ENCODE peak calls at places on chromosomes 13 and 19, in six cellular contexts. N, J, I, H, S and D are unnamed samples.

GRCh38 chr13:87925006-87925405 is 253.8 kb downstream of the SLITRK5 start:
- DNase-seq in I (no peak), S (no peak), J (no peak), H (no peak), N (no peak), D (no peak)

GRCh38 chr19:33794578-33795369 is 1.9 kb upstream of the KCTD15 start:
- DNase-seq in J (no peak), H (no peak), N (no peak), S (no peak), I (peak), D (peak)

GRCh38 chr13:95921485-95921884 is 131.7 kb downstream of the UGGT2 start:
- DNase-seq in I (no peak), J (no peak), S (no peak), H (no peak), N (no peak), D (no peak)

GRCh38 chr19:46678110-46678732 is 17.2 kb upstream of the DACT3 start:
- DNase-seq in I (peak), S (peak), N (no peak), J (no peak), H (peak), D (peak)

GRCh38 chr19:29001006-29001921 is 211.7 kb downstream of the UQCRFS1 start:
- DNase-seq in J (no peak), N (no peak), H (no peak), I (no peak), S (no peak), D (no peak)

GRCh38 chr13:110042253-110042652 is 255.9 kb upstream of the IRS2 start:
- DNase-seq in I (no peak), S (no peak), N (no peak), H (no peak), J (no peak), D (no peak)

GRCh38 chr19:16326401-16327130 is 1.9 kb downstream of the KLF2 start:
- DNase-seq in H (no peak), N (peak), S (no peak), J (no peak), I (peak), D (peak)

GRCh38 chr19:20318616-20319015 is 151.6 kb downstream of the ZNF486 start:
- DNase-seq in H (no peak), J (no peak), N (no peak), S (no peak), I (no peak), D (no peak)

GRCh38 chr19:1512671-1513491 is at the start of gene ADAMTSL5:
- DNase-seq in H (peak), J (no peak), I (peak), N (no peak), S (peak), D (peak)

GRCh38 chr19:40424637-40425449 is 949 bp downstream of the SERTAD1 start:
- DNase-seq in N (no peak), S (peak), H (no peak), J (no peak), I (peak), D (no peak)

GRCh38 chr13:89465366-89465765 is 1794.2 kb downstream of the SLITRK5 start:
- DNase-seq in S (no peak), N (no peak), J (no peak), H (no peak), I (peak), D (no peak)

GRCh38 chr13:96817336-96817941 is 176.8 kb downstream of the OXGR1 start:
- DNase-seq in S (no peak), I (peak), N (no peak), H (no peak), J (no peak), D (no peak)

GRCh38 chr19:2478324-2478755 is 2.4 kb downstream of the GADD45B start:
- DNase-seq in S (no peak), J (peak), I (peak), N (peak), H (peak), D (peak)

GRCh38 chr13:111789420-111789819 is 277.5 kb upstream of the SOX1 start:
- DNase-seq in I (no peak), N (peak), H (no peak), J (no peak), S (no peak), D (no peak)

GRCh38 chr13:42041684-42042035 is 6.8 kb upstream of the DGKH start:
- DNase-seq in J (peak), I (peak), N (peak), H (peak), S (peak), D (peak)

GRCh38 chr19:38538793-38539528 is 78.8 kb downstream of the MAP4K1 start:
- DNase-seq in J (no peak), I (no peak), N (no peak), S (no peak), H (no peak), D (no peak)

GRCh38 chr19:29806098-29806866 is 5.5 kb upstream of the CCNE1 start:
- DNase-seq in J (peak), I (peak), N (no peak), S (peak), H (no peak), D (no peak)

GRCh38 chr13:37651891-37652290 is 53.3 kb upstream of the POSTN start:
- DNase-seq in I (no peak), N (no peak), H (no peak), J (no peak), S (no peak), D (no peak)

GRCh38 chr19:16382775-16383543 is 58.3 kb downstream of the KLF2 start:
- DNase-seq in I (peak), N (peak), S (peak), H (peak), J (peak), D (peak)

GRCh38 chr13:51913421-51914136 is 51.8 kb downstream of the CCDC70 start:
- DNase-seq in J (peak), H (no peak), I (peak), N (no peak), S (no peak), D (no peak)

GRCh38 chr19:50357178-50358100 is 8.0 kb downstream of the NAPSA start:
- DNase-seq in J (peak), S (peak), I (peak), H (peak), N (peak), D (peak)

GRCh38 chr13:110311721-110312668 is 4.9 kb downstream of the COL4A2 start:
- DNase-seq in H (no peak), I (no peak), J (no peak), N (no peak), S (no peak), D (no peak)

GRCh38 chr19:17841371-17841809 is 6.4 kb downstream of the JAK3 start:
- DNase-seq in H (peak), N (no peak), J (peak), I (no peak), S (no peak), D (no peak)

GRCh38 chr19:42281175-42282035 is 12.4 kb downstream of the CIC start:
- DNase-seq in H (no peak), I (peak), J (peak), S (peak), N (peak), D (no peak)

GRCh38 chr13:107329991-107330390 is 762.1 kb upstream of the ARGLU1 start:
- DNase-seq in J (no peak), N (no peak), H (no peak), S (no peak), I (no peak), D (no peak)

GRCh38 chr13:23709521-23709920 is 139.3 kb downstream of the TNFRSF19 start:
- DNase-seq in J (no peak), I (no peak), S (no peak), N (no peak), H (no peak), D (no peak)
- TF ChIP-seq CTCF in J (no peak), I (no peak), S (no peak), N (no peak), H (no peak), D (no peak)

GRCh38 chr13:27662738-27663470 is 41.2 kb downstream of the POLR1D start:
- DNase-seq in I (no peak), N (no peak), S (no peak), J (no peak), H (no peak), D (no peak)
- TF ChIP-seq CTCF in I (no peak), N (no peak), S (no peak), J (no peak), H (no peak), D (no peak)

DNA sequence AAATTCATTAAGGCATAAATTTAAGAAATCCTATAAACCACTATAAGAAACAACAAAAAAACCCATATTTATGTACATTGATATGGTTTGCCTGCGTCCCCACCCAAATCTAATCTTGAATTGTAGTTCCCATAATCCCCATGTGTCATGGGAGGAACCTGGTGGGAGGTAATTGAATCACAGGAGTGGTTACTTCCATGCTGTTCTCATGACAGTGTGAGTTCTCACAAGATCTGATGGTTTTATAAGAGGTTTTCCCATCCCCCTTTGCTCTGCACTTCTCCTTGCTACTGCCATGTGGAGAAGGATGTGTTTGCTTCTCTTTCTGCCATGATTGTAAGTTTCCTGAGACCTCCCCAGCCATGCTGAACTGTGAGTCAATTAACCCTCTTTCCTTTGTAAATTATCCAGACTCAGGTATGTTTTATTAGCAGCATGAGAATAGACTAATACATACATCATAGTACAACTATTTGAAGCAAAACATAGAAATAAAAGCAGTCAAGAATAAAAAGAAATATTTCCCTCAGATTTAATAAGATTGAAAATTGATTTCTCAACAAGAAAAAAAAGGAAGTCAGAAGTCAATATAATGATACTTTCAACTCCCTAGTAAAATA is 209.0 kb upstream of the GPC6 start:
- DNase-seq in I (no peak), N (no peak), J (no peak), S (no peak), H (no peak), D (no peak)
- TF ChIP-seq CTCF in I (no peak), N (no peak), J (no peak), S (no peak), H (no peak), D (no peak)

GRCh38 chr19:56258272-56258671 is 14.3 kb upstream of the EDDM13 start:
- DNase-seq in J (no peak), N (no peak), I (no peak), S (no peak), H (no peak), D (no peak)

GRCh38 chr19:56252699-56253422 is 19.7 kb upstream of the EDDM13 start:
- DNase-seq in I (peak), H (peak), J (peak), N (peak), S (peak), D (peak)

GRCh38 chr19:56253737-56254136 is 18.8 kb upstream of the EDDM13 start:
- DNase-seq in I (peak), J (no peak), N (no peak), H (no peak), S (peak), D (no peak)
- TF ChIP-seq CTCF in I (peak), J (no peak), N (peak), H (peak), S (no peak), D (peak)

GRCh38 chr13:94548382-94549240 is 47.3 kb downstream of the TGDS start:
- DNase-seq in S (peak), N (peak), I (peak), H (peak), J (peak), D (no peak)
- TF ChIP-seq CTCF in S (no peak), N (no peak), I (peak), H (no peak), J (no peak), D (no peak)

DNA sequence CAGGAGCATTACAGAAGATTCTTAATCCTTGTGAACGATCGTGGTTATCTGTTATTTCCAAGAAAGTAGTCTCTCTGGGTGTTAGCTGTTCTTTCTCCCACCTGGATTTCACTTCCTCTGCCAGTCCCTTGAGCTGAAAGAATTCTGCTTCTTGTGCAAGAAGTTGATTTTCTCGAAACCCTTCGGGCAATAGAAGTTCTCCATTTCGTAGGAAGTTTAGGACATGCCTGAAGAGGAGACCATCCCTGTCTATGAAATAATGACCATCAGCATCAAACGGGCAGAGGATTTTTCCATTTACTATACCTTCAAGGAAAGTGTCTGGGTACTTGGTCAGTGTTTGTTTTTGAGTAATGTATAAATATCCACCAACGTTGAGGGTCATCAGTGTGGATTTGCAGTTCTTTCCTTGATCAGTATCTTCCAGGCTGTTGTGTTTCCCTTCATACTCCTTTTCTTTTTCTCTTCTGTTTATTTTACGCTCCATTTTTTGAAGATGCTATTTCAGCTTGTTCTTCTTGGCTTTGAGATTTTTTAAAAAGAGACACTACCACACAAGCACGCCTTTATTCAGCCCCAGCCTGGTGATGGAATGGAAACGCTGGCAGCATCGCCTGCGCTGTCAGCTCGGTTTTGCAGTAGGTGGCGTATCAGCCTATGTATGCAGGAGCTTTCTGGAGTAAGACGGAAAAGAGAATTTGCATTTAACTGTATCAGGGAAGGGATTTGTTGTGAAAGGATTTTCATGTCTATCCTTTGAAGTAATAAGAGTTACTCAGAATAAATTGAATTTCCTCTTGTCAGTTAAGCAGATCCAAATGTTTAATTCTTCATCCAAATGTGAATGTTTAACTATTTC is 6.5 kb downstream of the KCTD4 start:
- DNase-seq in I (peak), H (no peak), J (peak), S (no peak), N (no peak), D (no peak)
- TF ChIP-seq CTCF in I (peak), H (no peak), J (no peak), S (peak), N (peak), D (peak)

GRCh38 chr13:75705395-75705794 is 69.3 kb downstream of the LMO7 start:
- DNase-seq in I (no peak), S (no peak), H (no peak), N (no peak), J (no peak), D (no peak)

GRCh38 chr13:75705908-75706307 is 69.8 kb downstream of the LMO7 start:
- DNase-seq in J (no peak), S (no peak), N (no peak), H (no peak), I (no peak), D (no peak)

GRCh38 chr13:75704194-75704941 is 68.2 kb downstream of the LMO7 start:
- DNase-seq in H (no peak), S (no peak), J (no peak), I (no peak), N (no peak), D (no peak)

GRCh38 chr13:75703768-75704167 is 67.6 kb downstream of the LMO7 start:
- DNase-seq in S (no peak), I (no peak), H (no peak), J (no peak), N (no peak), D (no peak)

DNA sequence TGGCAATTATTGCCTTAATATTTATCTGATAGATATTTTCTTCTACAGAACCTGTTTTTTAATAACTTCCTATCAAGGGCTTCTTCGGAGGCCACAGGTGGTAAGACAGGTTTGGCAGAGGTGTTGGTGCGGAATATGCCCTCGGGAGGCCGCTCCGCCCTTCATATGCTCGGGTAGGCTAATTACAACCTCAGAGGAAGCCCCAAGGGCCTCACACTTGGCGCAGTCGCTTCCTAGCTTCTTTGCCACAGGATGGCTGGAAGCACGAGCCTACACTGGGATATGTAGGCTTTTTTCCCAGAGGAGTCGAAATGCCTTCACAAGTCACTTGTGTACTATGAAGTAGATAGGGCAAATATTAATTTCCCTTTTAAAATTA is 68.8 kb downstream of the LMO7 start:
- DNase-seq in S (no peak), I (no peak), N (no peak), J (no peak), H (peak), D (no peak)
- TF ChIP-seq CTCF in S (no peak), I (no peak), N (no peak), J (no peak), H (no peak), D (no peak)

DNA sequence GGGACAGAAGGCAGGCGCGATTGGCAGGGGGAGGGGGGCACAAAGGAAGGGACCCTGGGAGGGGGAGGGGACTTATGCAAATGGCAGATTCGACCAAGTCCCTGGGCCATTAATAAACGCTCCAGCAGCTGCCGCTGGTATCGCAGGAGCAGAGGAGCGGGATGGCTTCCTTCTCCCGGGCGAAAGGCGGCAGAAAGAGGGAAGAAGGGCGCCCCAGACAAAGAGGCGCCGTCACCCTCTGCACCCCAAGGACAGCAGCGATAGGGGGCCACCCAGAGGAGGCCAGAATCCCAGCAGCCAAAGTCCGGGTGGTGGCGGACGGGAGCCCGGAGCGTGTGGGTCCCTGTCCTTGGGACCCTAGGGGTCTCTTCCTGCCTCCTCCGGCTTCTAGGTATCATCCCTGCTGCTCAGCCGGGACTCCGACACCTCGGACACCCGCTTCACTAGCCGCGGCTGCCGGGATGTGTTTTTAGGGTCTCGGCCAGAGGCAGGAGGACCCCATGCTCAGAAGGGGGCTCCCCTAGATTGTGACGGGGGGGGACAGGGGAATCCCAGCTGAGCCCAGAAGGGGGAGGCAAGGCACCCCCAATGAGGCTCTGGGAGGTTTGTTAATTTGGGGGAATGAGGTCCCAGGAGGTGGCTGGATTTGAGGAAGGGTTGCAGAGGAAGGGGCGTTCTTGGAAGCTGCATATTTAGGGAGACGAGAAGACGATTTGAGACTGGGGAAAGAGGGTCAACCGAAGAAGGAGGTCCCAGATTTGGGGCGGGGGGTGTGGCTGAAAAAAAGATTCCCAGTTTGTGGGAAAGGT is 1.7 kb downstream of the PTPRS start:
- DNase-seq in S (no peak), I (peak), N (no peak), J (peak), H (no peak), D (peak)
- TF ChIP-seq CTCF in S (no peak), I (no peak), N (no peak), J (no peak), H (no peak), D (no peak)

DNA sequence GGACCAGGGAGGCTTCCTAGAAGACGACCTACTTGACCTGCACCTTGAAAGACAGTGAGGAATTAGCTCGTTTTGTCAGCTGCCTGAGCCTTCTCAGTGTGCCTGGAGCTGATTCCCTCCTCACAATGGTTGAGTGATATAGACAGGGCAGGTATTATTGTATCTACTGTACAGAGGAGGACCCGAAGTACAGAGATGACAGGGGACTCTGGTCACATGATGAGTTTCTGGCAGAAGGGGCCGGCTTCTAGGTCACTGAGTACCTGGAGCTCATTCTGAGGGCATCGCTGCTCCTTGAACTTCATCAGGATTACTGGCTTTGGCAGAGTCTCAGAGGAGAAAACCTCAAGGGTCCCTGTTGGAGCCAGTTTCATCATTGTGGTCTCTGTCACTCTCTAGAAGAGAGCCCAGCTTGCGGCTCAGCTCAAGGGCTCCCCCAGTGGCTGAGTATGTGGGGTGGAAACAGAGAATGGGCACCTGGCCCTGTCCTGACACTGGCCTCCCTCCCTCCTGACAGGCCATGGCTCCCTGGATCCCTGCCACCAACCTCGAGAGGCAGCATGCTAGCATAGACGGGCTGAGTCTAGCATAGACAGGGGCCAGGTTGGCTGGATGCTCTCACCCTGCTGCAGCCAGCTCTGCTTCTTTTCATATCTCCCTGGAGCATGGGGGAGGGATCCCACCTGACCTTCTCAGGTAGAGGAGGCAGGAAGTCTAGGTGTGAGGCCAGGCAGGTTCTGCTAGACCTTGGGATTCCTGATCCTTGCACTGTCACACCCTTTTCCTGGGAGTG is 38.7 kb downstream of the NFIX start:
- DNase-seq in N (peak), H (peak), S (peak), J (peak), I (peak), D (peak)
- TF ChIP-seq CTCF in N (peak), H (peak), S (peak), J (peak), I (peak), D (peak)